ENCODE peak calls at places on chromosomes 16 and 17, in six cellular contexts. One of them, this sample, is unnamed.

GRCh38 chr16:14003119-14003570 is 68.0 kb upstream of the MRTFB start:
- DNase-seq in lower lobe of right lung: peak
- DNase-seq in omental fat pad: no peak
- DNase-seq in foreskin fibroblast: peak
- DNase-seq in pancreas: peak
- DNase-seq in AG04450: no peak
- DNase-seq in this sample: peak

GRCh38 chr16:75251280-75252048 is at the start of gene BCAR1:
- DNase-seq in lower lobe of right lung: peak
- DNase-seq in omental fat pad: no peak
- DNase-seq in foreskin fibroblast: peak
- DNase-seq in pancreas: peak
- DNase-seq in AG04450: peak
- DNase-seq in this sample: peak

GRCh38 chr17:74987909-74988711 is 678 bp downstream of the CDR2L start:
- DNase-seq in lower lobe of right lung: peak
- DNase-seq in omental fat pad: peak
- DNase-seq in foreskin fibroblast: peak
- DNase-seq in pancreas: peak
- DNase-seq in AG04450: peak
- DNase-seq in this sample: peak

GRCh38 chr17:10151667-10152496 is 46.5 kb downstream of the GAS7 start:
- DNase-seq in lower lobe of right lung: peak
- DNase-seq in omental fat pad: no peak
- DNase-seq in foreskin fibroblast: no peak
- DNase-seq in pancreas: peak
- DNase-seq in AG04450: no peak
- DNase-seq in this sample: no peak

GRCh38 chr17:20010886-20011402 is 1.8 kb downstream of the SPECC1 start:
- DNase-seq in lower lobe of right lung: no peak
- DNase-seq in omental fat pad: no peak
- DNase-seq in foreskin fibroblast: no peak
- DNase-seq in pancreas: no peak
- DNase-seq in AG04450: no peak
- DNase-seq in this sample: no peak

GRCh38 chr17:56863974-56864373 is 30.0 kb downstream of the DGKE start:
- DNase-seq in lower lobe of right lung: no peak
- DNase-seq in omental fat pad: no peak
- DNase-seq in foreskin fibroblast: no peak
- DNase-seq in pancreas: no peak
- DNase-seq in AG04450: no peak
- DNase-seq in this sample: no peak

GRCh38 chr16:22192261-22193133 is 13.6 kb upstream of the EEF2K start:
- DNase-seq in lower lobe of right lung: peak
- DNase-seq in omental fat pad: peak
- DNase-seq in foreskin fibroblast: peak
- DNase-seq in pancreas: peak
- DNase-seq in AG04450: peak
- DNase-seq in this sample: peak

GRCh38 chr17:32882734-32883133 is 5.8 kb upstream of the MYO1D start:
- DNase-seq in lower lobe of right lung: no peak
- DNase-seq in omental fat pad: no peak
- DNase-seq in foreskin fibroblast: no peak
- DNase-seq in pancreas: no peak
- DNase-seq in AG04450: no peak
- DNase-seq in this sample: no peak

GRCh38 chr16:88772871-88773811 is 11.9 kb downstream of the PIEZO1 start:
- DNase-seq in lower lobe of right lung: peak
- DNase-seq in omental fat pad: no peak
- DNase-seq in foreskin fibroblast: peak
- DNase-seq in pancreas: no peak
- DNase-seq in AG04450: peak
- DNase-seq in this sample: peak

GRCh38 chr16:704552-705380 is 835 bp downstream of the FBXL16 start:
- DNase-seq in lower lobe of right lung: no peak
- DNase-seq in omental fat pad: no peak
- DNase-seq in foreskin fibroblast: no peak
- DNase-seq in pancreas: no peak
- DNase-seq in AG04450: no peak
- DNase-seq in this sample: no peak

GRCh38 chr17:38608648-38609047 is 2.9 kb upstream of the SRCIN1 start:
- DNase-seq in lower lobe of right lung: peak
- DNase-seq in omental fat pad: no peak
- DNase-seq in foreskin fibroblast: no peak
- DNase-seq in pancreas: no peak
- DNase-seq in AG04450: no peak
- DNase-seq in this sample: no peak

GRCh38 chr16:51938861-51939260 is 608.1 kb downstream of the TOX3 start:
- DNase-seq in lower lobe of right lung: no peak
- DNase-seq in omental fat pad: no peak
- DNase-seq in foreskin fibroblast: no peak
- DNase-seq in pancreas: no peak
- DNase-seq in AG04450: no peak
- DNase-seq in this sample: no peak

GRCh38 chr16:10539256-10539655 is 41.1 kb downstream of the EMP2 start:
- DNase-seq in lower lobe of right lung: no peak
- DNase-seq in omental fat pad: no peak
- DNase-seq in foreskin fibroblast: no peak
- DNase-seq in pancreas: no peak
- DNase-seq in AG04450: no peak
- DNase-seq in this sample: no peak

GRCh38 chr17:38741853-38742421 is 6.2 kb downstream of the PCGF2 start:
- DNase-seq in lower lobe of right lung: peak
- DNase-seq in omental fat pad: no peak
- DNase-seq in foreskin fibroblast: peak
- DNase-seq in pancreas: peak
- DNase-seq in AG04450: no peak
- DNase-seq in this sample: no peak

GRCh38 chr17:77472837-77473214 is 332.1 kb downstream of the SEC14L1 start:
- DNase-seq in lower lobe of right lung: no peak
- DNase-seq in omental fat pad: no peak
- DNase-seq in foreskin fibroblast: no peak
- DNase-seq in pancreas: no peak
- DNase-seq in AG04450: no peak
- DNase-seq in this sample: no peak

GRCh38 chr16:82755570-82756282 is 129.0 kb downstream of the CDH13 start:
- DNase-seq in lower lobe of right lung: no peak
- DNase-seq in omental fat pad: no peak
- DNase-seq in foreskin fibroblast: no peak
- DNase-seq in pancreas: no peak
- DNase-seq in AG04450: no peak
- DNase-seq in this sample: no peak

GRCh38 chr16:31873556-31874353 is at the start of gene ZNF267:
- DNase-seq in lower lobe of right lung: peak
- DNase-seq in omental fat pad: peak
- DNase-seq in foreskin fibroblast: peak
- DNase-seq in pancreas: peak
- DNase-seq in AG04450: peak
- DNase-seq in this sample: peak

GRCh38 chr17:27247071-27247957 is 46.6 kb upstream of the WSB1 start:
- DNase-seq in lower lobe of right lung: peak
- DNase-seq in omental fat pad: no peak
- DNase-seq in foreskin fibroblast: peak
- DNase-seq in pancreas: peak
- DNase-seq in AG04450: peak
- DNase-seq in this sample: no peak

GRCh38 chr16:56409195-56409594 is 16.1 kb downstream of the AMFR start:
- DNase-seq in lower lobe of right lung: no peak
- DNase-seq in omental fat pad: no peak
- DNase-seq in foreskin fibroblast: peak
- DNase-seq in pancreas: no peak
- DNase-seq in AG04450: no peak
- DNase-seq in this sample: no peak

GRCh38 chr17:61627125-61627524 is 36.1 kb upstream of the NACA2 start:
- DNase-seq in lower lobe of right lung: no peak
- DNase-seq in omental fat pad: no peak
- DNase-seq in foreskin fibroblast: no peak
- DNase-seq in pancreas: no peak
- DNase-seq in AG04450: no peak
- DNase-seq in this sample: no peak

GRCh38 chr17:57899822-57900221 is 50.0 kb upstream of the MRPS23 start:
- DNase-seq in lower lobe of right lung: peak
- DNase-seq in omental fat pad: no peak
- DNase-seq in foreskin fibroblast: peak
- DNase-seq in pancreas: peak
- DNase-seq in AG04450: no peak
- DNase-seq in this sample: no peak

GRCh38 chr16:69339289-69340094 is at the start of the genes COG8 and NIP7:
- DNase-seq in lower lobe of right lung: peak
- DNase-seq in omental fat pad: peak
- DNase-seq in foreskin fibroblast: peak
- DNase-seq in pancreas: peak
- DNase-seq in AG04450: peak
- DNase-seq in this sample: peak

GRCh38 chr16:88618182-88618955 is 20.0 kb upstream of the IL17C start:
- DNase-seq in lower lobe of right lung: no peak
- DNase-seq in omental fat pad: no peak
- DNase-seq in foreskin fibroblast: no peak
- DNase-seq in pancreas: no peak
- DNase-seq in AG04450: no peak
- DNase-seq in this sample: no peak

GRCh38 chr16:8572919-8573724 is 17.2 kb downstream of the TMEM114 start:
- DNase-seq in lower lobe of right lung: no peak
- DNase-seq in omental fat pad: no peak
- DNase-seq in foreskin fibroblast: peak
- DNase-seq in pancreas: no peak
- DNase-seq in AG04450: no peak
- DNase-seq in this sample: peak

GRCh38 chr17:57604771-57605733 is 140.0 kb downstream of the CCDC182 start:
- DNase-seq in lower lobe of right lung: no peak
- DNase-seq in omental fat pad: no peak
- DNase-seq in foreskin fibroblast: peak
- DNase-seq in pancreas: peak
- DNase-seq in AG04450: peak
- DNase-seq in this sample: peak

GRCh38 chr17:81484195-81484979 is 28.2 kb downstream of the ACTG1 start:
- DNase-seq in lower lobe of right lung: peak
- DNase-seq in omental fat pad: peak
- DNase-seq in foreskin fibroblast: peak
- DNase-seq in pancreas: peak
- DNase-seq in AG04450: no peak
- DNase-seq in this sample: peak

GRCh38 chr17:18241229-18241871 is 15.9 kb downstream of the LLGL1 start:
- DNase-seq in lower lobe of right lung: no peak
- DNase-seq in omental fat pad: no peak
- DNase-seq in foreskin fibroblast: no peak
- DNase-seq in pancreas: no peak
- DNase-seq in AG04450: no peak
- DNase-seq in this sample: no peak
- TF ChIP-seq CTCF in lower lobe of right lung: no peak
- TF ChIP-seq CTCF in omental fat pad: no peak
- TF ChIP-seq CTCF in foreskin fibroblast: no peak
- TF ChIP-seq CTCF in pancreas: no peak
- TF ChIP-seq CTCF in AG04450: no peak
- TF ChIP-seq CTCF in this sample: no peak

GRCh38 chr16:19375561-19376158 is 42.0 kb upstream of the TMC5 start:
- DNase-seq in lower lobe of right lung: no peak
- DNase-seq in omental fat pad: no peak
- DNase-seq in foreskin fibroblast: peak
- DNase-seq in pancreas: no peak
- DNase-seq in AG04450: peak
- DNase-seq in this sample: peak
- TF ChIP-seq CTCF in lower lobe of right lung: peak
- TF ChIP-seq CTCF in omental fat pad: peak
- TF ChIP-seq CTCF in foreskin fibroblast: peak
- TF ChIP-seq CTCF in pancreas: peak
- TF ChIP-seq CTCF in AG04450: peak
- TF ChIP-seq CTCF in this sample: peak

DNA sequence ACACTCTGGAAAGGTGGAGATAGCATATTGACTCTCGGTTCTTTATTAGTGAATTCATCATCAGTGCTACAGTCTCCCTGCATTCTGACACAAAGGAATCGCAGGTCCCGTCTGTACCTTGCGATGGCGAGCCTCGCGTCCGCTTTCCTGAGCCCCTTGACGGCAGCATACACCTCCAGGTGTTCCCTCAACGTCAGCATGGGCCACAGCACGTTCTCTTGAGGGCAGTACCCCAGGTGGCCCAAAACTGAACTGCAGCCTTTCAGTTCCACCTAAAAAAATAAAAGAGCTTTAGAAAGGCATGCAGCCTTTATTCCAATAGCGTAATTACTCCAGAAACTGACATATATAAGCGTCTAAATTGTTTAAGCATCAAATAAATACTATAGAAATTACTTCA is 24.2 kb upstream of the ABCA9 start:
- DNase-seq in lower lobe of right lung: no peak
- DNase-seq in omental fat pad: no peak
- DNase-seq in foreskin fibroblast: no peak
- DNase-seq in pancreas: no peak
- DNase-seq in AG04450: no peak
- DNase-seq in this sample: peak
- TF ChIP-seq CTCF in lower lobe of right lung: peak
- TF ChIP-seq CTCF in omental fat pad: no peak
- TF ChIP-seq CTCF in foreskin fibroblast: peak
- TF ChIP-seq CTCF in pancreas: no peak
- TF ChIP-seq CTCF in AG04450: peak
- TF ChIP-seq CTCF in this sample: peak

GRCh38 chr17:73956169-73956568 is 247.3 kb upstream of the RPL38 start:
- DNase-seq in lower lobe of right lung: no peak
- DNase-seq in omental fat pad: no peak
- DNase-seq in foreskin fibroblast: no peak
- DNase-seq in pancreas: no peak
- DNase-seq in AG04450: no peak
- DNase-seq in this sample: no peak

GRCh38 chr17:73957564-73957963 is 245.9 kb upstream of the RPL38 start:
- DNase-seq in lower lobe of right lung: no peak
- DNase-seq in omental fat pad: no peak
- DNase-seq in foreskin fibroblast: no peak
- DNase-seq in pancreas: no peak
- DNase-seq in AG04450: no peak
- DNase-seq in this sample: no peak

GRCh38 chr17:73955616-73956015 is 247.9 kb upstream of the RPL38 start:
- DNase-seq in lower lobe of right lung: no peak
- DNase-seq in omental fat pad: no peak
- DNase-seq in foreskin fibroblast: no peak
- DNase-seq in pancreas: no peak
- DNase-seq in AG04450: no peak
- DNase-seq in this sample: no peak

GRCh38 chr17:73958453-73958852 is 245.0 kb upstream of the RPL38 start:
- DNase-seq in lower lobe of right lung: no peak
- DNase-seq in omental fat pad: no peak
- DNase-seq in foreskin fibroblast: no peak
- DNase-seq in pancreas: no peak
- DNase-seq in AG04450: no peak
- DNase-seq in this sample: no peak

GRCh38 chr17:73956595-73957465 is 246.6 kb upstream of the RPL38 start:
- DNase-seq in lower lobe of right lung: peak
- DNase-seq in omental fat pad: no peak
- DNase-seq in foreskin fibroblast: no peak
- DNase-seq in pancreas: peak
- DNase-seq in AG04450: no peak
- DNase-seq in this sample: peak
- TF ChIP-seq CTCF in lower lobe of right lung: peak
- TF ChIP-seq CTCF in omental fat pad: no peak
- TF ChIP-seq CTCF in foreskin fibroblast: peak
- TF ChIP-seq CTCF in pancreas: peak
- TF ChIP-seq CTCF in AG04450: peak
- TF ChIP-seq CTCF in this sample: peak

GRCh38 chr17:66944365-66945203 is 19.9 kb upstream of the CACNG4 start:
- DNase-seq in lower lobe of right lung: no peak
- DNase-seq in omental fat pad: no peak
- DNase-seq in foreskin fibroblast: no peak
- DNase-seq in pancreas: no peak
- DNase-seq in AG04450: no peak
- DNase-seq in this sample: no peak
- TF ChIP-seq CTCF in lower lobe of right lung: no peak
- TF ChIP-seq CTCF in omental fat pad: no peak
- TF ChIP-seq CTCF in foreskin fibroblast: no peak
- TF ChIP-seq CTCF in pancreas: no peak
- TF ChIP-seq CTCF in AG04450: no peak
- TF ChIP-seq CTCF in this sample: no peak

GRCh38 chr16:2473999-2474876 is 689 bp upstream of the TBC1D24 start:
- DNase-seq in lower lobe of right lung: peak
- DNase-seq in omental fat pad: no peak
- DNase-seq in foreskin fibroblast: peak
- DNase-seq in pancreas: no peak
- DNase-seq in AG04450: no peak
- DNase-seq in this sample: peak
- TF ChIP-seq CTCF in lower lobe of right lung: peak
- TF ChIP-seq CTCF in omental fat pad: no peak
- TF ChIP-seq CTCF in foreskin fibroblast: no peak
- TF ChIP-seq CTCF in pancreas: no peak
- TF ChIP-seq CTCF in AG04450: peak
- TF ChIP-seq CTCF in this sample: peak